ENCODE peak calls at places on chromosomes 13 and 19, in four cellular contexts. C is aorta; O is activated CD4-positive, alpha-beta T cell treated with anti-CD3 and anti-CD28 coated beads for 48 hours; S is left colon. U is an unnamed sample.

GRCh38 chr13:89066868-89067466 is 1395.8 kb downstream of the SLITRK5 start:
- DNase-seq in S (peak), C (no peak), O (peak), U (peak)

GRCh38 chr13:66520511-66521390 is 709.4 kb downstream of the PCDH9 start:
- DNase-seq in C (no peak), S (no peak), O (no peak), U (no peak)

GRCh38 chr19:56423276-56423984 is 19.3 kb downstream of the ZNF583 start:
- DNase-seq in O (no peak), C (no peak), S (no peak), U (no peak)

GRCh38 chr19:32489971-32490370 is 84.4 kb downstream of the DPY19L3 start:
- DNase-seq in O (no peak), S (no peak), C (no peak), U (no peak)

GRCh38 chr19:48237057-48237456 is 18.7 kb downstream of the CARD8 start:
- DNase-seq in O (no peak), S (no peak), C (no peak), U (no peak)

GRCh38 chr19:33778089-33778791 is 18.4 kb upstream of the KCTD15 start:
- DNase-seq in O (peak), S (peak), C (peak), U (no peak)

GRCh38 chr13:19860884-19861655 is 2.4 kb downstream of the ZMYM5 start:
- DNase-seq in O (no peak), C (peak), S (no peak), U (no peak)

GRCh38 chr13:70027551-70027950 is 80.1 kb upstream of the ATXN8OS start:
- DNase-seq in S (no peak), O (no peak), C (no peak), U (no peak)

GRCh38 chr13:113022391-113023216 is 53.6 kb downstream of the MCF2L start:
- DNase-seq in C (peak), O (no peak), S (no peak), U (no peak)

GRCh38 chr19:43503501-43504425 is 783 bp downstream of the PHLDB3 start:
- DNase-seq in C (peak), O (peak), S (peak), U (peak)

GRCh38 chr13:40026174-40026585 is 370.7 kb downstream of the COG6 start:
- DNase-seq in S (no peak), C (no peak), O (peak), U (no peak)

GRCh38 chr13:21573920-21574712 is 29.9 kb downstream of the MICU2 start:
- DNase-seq in S (no peak), O (no peak), C (no peak), U (no peak)

GRCh38 chr13:113895436-113895835 is 31.6 kb upstream of the GAS6 start:
- DNase-seq in O (no peak), C (no peak), S (no peak), U (no peak)

GRCh38 chr13:33761744-33762143 is 56.2 kb upstream of the RFC3 start:
- DNase-seq in O (no peak), C (no peak), S (no peak), U (peak)

GRCh38 chr13:95207769-95208366 is 93.4 kb downstream of the ABCC4 start:
- DNase-seq in S (no peak), C (no peak), O (no peak), U (no peak)

GRCh38 chr13:45833663-45834062 is 17.9 kb downstream of the SIAH3 start:
- DNase-seq in C (no peak), S (no peak), O (no peak), U (peak)

GRCh38 chr13:51252954-51253531 is 30.8 kb downstream of the FAM124A start:
- DNase-seq in C (no peak), S (no peak), O (no peak), U (no peak)

GRCh38 chr19:50745221-50745620 is 22.1 kb downstream of the CLEC11A start:
- DNase-seq in O (no peak), C (no peak), S (no peak), U (no peak)

GRCh38 chr19:18223860-18224524 is 2.2 kb downstream of the PDE4C start:
- DNase-seq in O (peak), C (no peak), S (peak), U (no peak)

GRCh38 chr19:13051581-13052165 is 51.0 kb downstream of the LYL1 start:
- DNase-seq in S (peak), C (peak), O (peak), U (no peak)

U was measured in astrocyte of the cerebellum.